ENCODE peak calls at places on chromosome 5, in five cellular contexts. N, M, A, X and F are unnamed samples.

GRCh38 chr5:173592050-173592669 is 24.3 kb downstream of the BOD1 start:
- DNase-seq in A (no peak), M (peak), N (no peak), X (peak), F (no peak)

GRCh38 chr5:53884411-53884810 is 324.0 kb downstream of the NDUFS4 start:
- DNase-seq in N (no peak), M (no peak), X (no peak), A (no peak), F (no peak)

GRCh38 chr5:67176931-67177330 is 19.7 kb downstream of the CD180 start:
- DNase-seq in X (no peak), M (no peak), A (no peak), N (no peak), F (no peak)

GRCh38 chr5:10453564-10453963 is 11.9 kb downstream of the ROPN1L start:
- DNase-seq in M (no peak), A (no peak), X (no peak), N (no peak), F (no peak)

GRCh38 chr5:108430931-108431608 is 49.2 kb upstream of the FBXL17 start:
- DNase-seq in N (no peak), M (no peak), X (no peak), A (no peak), F (no peak)

GRCh38 chr5:57741326-57741725 is 258.7 kb upstream of the ACTBL2 start:
- DNase-seq in N (no peak), M (no peak), A (no peak), X (no peak), F (no peak)

GRCh38 chr5:68954618-68954910 is 139.2 kb upstream of the SLC30A5 start:
- DNase-seq in N (no peak), M (no peak), A (no peak), X (no peak), F (no peak)

GRCh38 chr5:172427202-172427601 is 27.1 kb downstream of the SH3PXD2B start:
- DNase-seq in X (no peak), A (no peak), M (no peak), N (no peak), F (no peak)

GRCh38 chr5:42767491-42768105 is 11.0 kb downstream of the CCDC152 start:
- DNase-seq in X (peak), N (no peak), M (peak), A (no peak), F (peak)

GRCh38 chr5:161410640-161411039 is 135.9 kb downstream of the GABRB2 start:
- DNase-seq in M (no peak), A (no peak), X (no peak), N (no peak), F (no peak)

DNA sequence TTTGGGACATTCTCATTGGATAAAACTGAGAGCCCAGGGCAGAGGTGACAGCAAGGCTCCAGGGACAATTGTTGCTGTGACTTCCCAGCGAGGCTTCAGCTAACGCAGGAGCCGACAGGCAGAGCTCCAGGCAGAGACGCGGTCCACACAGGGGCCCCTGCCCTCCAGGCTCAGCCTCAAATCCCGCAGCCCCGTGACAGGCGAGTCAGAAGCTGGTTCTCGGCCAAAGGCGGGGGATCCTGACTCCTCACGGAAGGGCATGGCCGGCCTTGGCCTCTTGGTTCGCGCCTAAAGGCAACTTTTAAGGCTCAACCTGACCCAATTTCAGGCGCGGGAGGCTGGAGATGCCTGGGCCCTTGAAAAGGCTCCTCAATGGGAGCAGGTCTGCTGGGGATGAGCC is 21.3 kb downstream of the SLC12A7 start:
- DNase-seq in N (no peak), X (no peak), A (no peak), M (no peak), F (no peak)
- TF ChIP-seq YY1 in N (no peak), X (no peak), A (no peak), M (no peak), F (no peak)

DNA sequence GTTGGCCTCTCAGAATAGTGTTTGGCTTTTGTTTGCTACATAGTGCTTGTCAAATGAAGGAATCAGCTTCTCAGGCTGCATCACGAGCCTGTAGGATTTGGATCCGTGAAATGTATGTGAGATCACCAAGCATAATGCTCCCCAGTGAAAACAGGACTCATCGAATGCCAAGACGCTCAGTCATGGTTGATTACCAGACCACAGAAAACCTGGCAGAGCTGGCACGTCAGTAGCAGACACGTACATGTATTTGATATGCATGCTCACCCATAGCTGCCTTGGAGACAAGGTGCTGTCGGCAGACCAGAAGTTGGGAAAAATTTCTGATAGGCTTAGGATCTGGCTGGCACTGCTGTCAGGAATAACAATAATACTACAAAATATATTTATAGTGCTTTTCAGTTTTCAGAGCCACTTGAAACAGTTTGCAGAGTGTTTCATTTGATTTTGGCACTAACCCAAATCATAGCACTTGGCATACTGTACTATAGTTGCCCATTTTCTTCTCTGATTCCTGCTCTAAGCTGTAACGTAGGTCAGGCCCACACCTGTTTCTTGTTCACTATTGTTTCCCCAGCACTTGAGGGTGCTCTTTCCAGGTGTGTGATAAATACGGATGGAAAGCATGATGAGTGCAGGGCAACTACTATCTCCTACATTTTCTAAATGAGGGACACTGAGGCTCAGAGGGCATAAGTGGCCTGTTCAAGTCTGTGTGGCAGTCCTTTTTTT is 226.1 kb downstream of the NR3C1 start:
- DNase-seq in N (no peak), X (no peak), M (no peak), A (no peak), F (no peak)
- TF ChIP-seq CHD2 in N (no peak), X (no peak), M (no peak), A (no peak), F (no peak)

GRCh38 chr5:14351845-14352712 is 208.9 kb downstream of the TRIO start:
- DNase-seq in X (peak), A (peak), N (no peak), M (peak), F (peak)
- TF ChIP-seq YY1 in X (no peak), A (no peak), N (peak), M (no peak), F (no peak)

GRCh38 chr5:83299353-83299752 is 172.2 kb upstream of the VCAN start:
- DNase-seq in N (no peak), X (no peak), M (no peak), A (no peak), F (no peak)
- TF ChIP-seq CHD2 in N (no peak), X (no peak), M (no peak), A (no peak), F (no peak)

GRCh38 chr5:52453176-52453575 is 334.5 kb upstream of the ITGA1 start:
- DNase-seq in A (no peak), X (no peak), N (no peak), M (no peak), F (no peak)
- TF ChIP-seq YY1 in A (no peak), X (no peak), N (no peak), M (no peak), F (no peak)

GRCh38 chr5:55467862-55468551 is 66.8 kb downstream of the PLPP1 start:
- DNase-seq in A (no peak), X (no peak), N (no peak), M (no peak), F (no peak)

GRCh38 chr5:55469838-55470237 is 64.9 kb downstream of the PLPP1 start:
- DNase-seq in X (no peak), N (no peak), M (no peak), A (no peak), F (no peak)

GRCh38 chr5:55471468-55471867 is 63.3 kb downstream of the PLPP1 start:
- DNase-seq in A (no peak), N (no peak), X (no peak), M (no peak), F (no peak)

GRCh38 chr5:55472642-55473041 is 62.1 kb downstream of the PLPP1 start:
- DNase-seq in M (no peak), A (no peak), X (no peak), N (no peak), F (no peak)
- TF ChIP-seq CHD2 in M (no peak), A (no peak), X (no peak), N (no peak), F (no peak)

GRCh38 chr5:124584991-124585715 is 161.3 kb downstream of the ZNF608 start:
- DNase-seq in M (no peak), X (no peak), A (no peak), N (no peak), F (no peak)

GRCh38 chr5:124580512-124580911 is 165.9 kb downstream of the ZNF608 start:
- DNase-seq in A (no peak), N (no peak), M (no peak), X (no peak), F (no peak)

GRCh38 chr5:124580925-124581821 is 165.3 kb downstream of the ZNF608 start:
- DNase-seq in M (peak), N (no peak), X (no peak), A (peak), F (peak)

GRCh38 chr5:124581866-124582650 is 164.4 kb downstream of the ZNF608 start:
- DNase-seq in N (no peak), X (no peak), M (no peak), A (no peak), F (no peak)

GRCh38 chr5:124583469-124584350 is 162.7 kb downstream of the ZNF608 start:
- DNase-seq in X (peak), A (no peak), N (peak), M (no peak), F (peak)
- TF ChIP-seq YY1 in X (no peak), A (no peak), N (no peak), M (no peak), F (no peak)

DNA sequence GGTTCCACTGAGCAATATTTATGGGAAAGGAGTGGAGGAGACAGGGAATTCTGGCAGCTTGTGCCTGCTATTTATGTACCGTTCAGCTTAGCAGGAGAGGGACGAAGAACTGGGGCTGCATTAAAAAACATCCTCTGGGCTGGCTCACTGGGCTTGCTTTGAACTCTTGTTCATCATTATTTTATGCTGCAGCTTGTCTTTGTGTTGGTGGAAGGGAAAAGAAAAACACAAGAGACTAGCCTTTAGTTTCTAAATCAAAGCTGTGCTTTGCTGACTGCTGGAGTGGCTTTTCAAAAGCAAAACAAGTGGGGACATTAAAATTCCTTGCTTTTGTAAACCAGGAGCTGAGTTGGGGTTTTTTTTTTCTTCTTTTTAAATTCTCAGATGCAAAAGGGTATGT is 5.9 kb upstream of the RGMB start:
- DNase-seq in X (no peak), N (no peak), A (no peak), M (no peak), F (no peak)
- TF ChIP-seq CHD2 in X (no peak), N (no peak), A (no peak), M (no peak), F (no peak)

DNA sequence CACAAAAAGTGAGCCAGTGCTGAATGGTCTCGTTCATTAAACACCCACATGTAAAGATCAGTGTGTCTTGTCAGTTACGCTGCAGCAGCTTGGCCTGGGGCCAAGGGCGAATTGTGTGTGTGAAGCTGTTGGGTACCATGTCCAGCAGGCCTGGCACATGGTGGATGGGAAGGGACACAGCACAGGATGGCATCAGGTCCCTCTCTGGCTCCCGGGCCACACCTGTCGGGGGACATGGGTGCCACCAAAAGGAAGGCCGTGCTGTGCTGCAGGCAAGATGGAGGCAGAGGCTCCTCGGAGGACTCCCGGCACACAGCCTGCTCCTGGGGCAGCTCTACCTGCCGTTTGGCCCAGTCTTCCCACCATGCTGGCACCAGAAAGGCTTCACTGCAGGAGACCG is 32.0 kb downstream of the NKD2 start:
- DNase-seq in X (no peak), A (no peak), N (no peak), M (no peak), F (no peak)
- TF ChIP-seq YY1 in X (no peak), A (no peak), N (no peak), M (no peak), F (no peak)

GRCh38 chr5:132487841-132488555 is 2.6 kb downstream of the IRF1 start:
- DNase-seq in A (no peak), N (no peak), M (no peak), X (no peak), F (no peak)
- TF ChIP-seq CHD2 in A (no peak), N (no peak), M (no peak), X (no peak), F (no peak)